ENCODE peak calls at places on chromosomes 3 and 15, in eight cellular contexts. P, N, O, Q, R, X, Z and F are unnamed samples.

GRCh38 chr3:52249683-52250082 is 4.1 kb downstream of the PPM1M start:
- DNase-seq in Z (no peak), P (no peak), O (no peak), N (no peak), Q (no peak), X (no peak), R (no peak), F (no peak)

GRCh38 chr3:105827959-105828358 is 40.9 kb downstream of the CBLB start:
- DNase-seq in O (peak), X (peak), P (no peak), R (no peak), Q (no peak), Z (no peak), N (no peak), F (no peak)

GRCh38 chr15:43966646-43967045 is 139.8 kb downstream of the WDR76 start:
- DNase-seq in Q (no peak), P (no peak), X (peak), Z (no peak), R (no peak), O (peak), N (no peak), F (no peak)

GRCh38 chr3:72628065-72628464 is 220.2 kb downstream of the SHQ1 start:
- DNase-seq in R (no peak), Q (no peak), X (no peak), N (no peak), P (no peak), Z (no peak), O (no peak), F (no peak)

GRCh38 chr3:38966956-38967795 is 84.6 kb downstream of the SCN11A start:
- DNase-seq in R (no peak), Q (no peak), Z (no peak), N (no peak), X (no peak), O (no peak), P (no peak), F (no peak)

GRCh38 chr15:30906366-30906765 is 2.7 kb downstream of the FAN1 start:
- DNase-seq in X (no peak), Z (no peak), P (no peak), R (no peak), N (no peak), O (no peak), Q (no peak), F (no peak)

GRCh38 chr3:128442070-128442469 is 24.6 kb downstream of the DNAJB8 start:
- DNase-seq in Z (no peak), X (no peak), Q (no peak), R (no peak), O (no peak), P (no peak), N (no peak), F (no peak)

GRCh38 chr15:89756897-89757296 is 5.8 kb upstream of the MESP1 start:
- DNase-seq in O (no peak), Q (no peak), N (no peak), Z (no peak), X (no peak), P (no peak), R (no peak), F (no peak)